ENCODE peak calls at places on chromosomes 1 and 21, in nine cellular contexts. One of them, this sample, is unnamed.

GRCh38 chr1:246450485-246451251 is 56.4 kb downstream of the SMYD3 start:
- DNase-seq in foreskin fibroblast: peak; percentile 5
- DNase-seq in tibial nerve: no peak
- DNase-seq in HFF-Myc: no peak
- DNase-seq in breast epithelium: no peak
- DNase-seq in heart right ventricle: no peak
- DNase-seq in psoas muscle: no peak
- DNase-seq in mammary epithelial cell: peak; percentile 23
- DNase-seq in choroid plexus epithelial cell: peak; percentile 57
- DNase-seq in this sample: no peak

GRCh38 chr1:208231929-208232360 is 12.2 kb downstream of the PLXNA2 start:
- DNase-seq in foreskin fibroblast: peak; percentile 65
- DNase-seq in tibial nerve: no peak
- DNase-seq in HFF-Myc: peak; percentile 46
- DNase-seq in breast epithelium: no peak
- DNase-seq in heart right ventricle: no peak
- DNase-seq in psoas muscle: no peak
- DNase-seq in mammary epithelial cell: no peak
- DNase-seq in choroid plexus epithelial cell: peak; percentile 78
- DNase-seq in this sample: no peak

GRCh38 chr1:20578062-20578461 is 10.8 kb upstream of the CDA start:
- DNase-seq in foreskin fibroblast: peak; percentile 33
- DNase-seq in tibial nerve: no peak
- DNase-seq in HFF-Myc: no peak
- DNase-seq in breast epithelium: no peak
- DNase-seq in heart right ventricle: no peak
- DNase-seq in psoas muscle: no peak
- DNase-seq in mammary epithelial cell: peak; percentile 91
- DNase-seq in choroid plexus epithelial cell: peak; percentile 28
- DNase-seq in this sample: no peak

GRCh38 chr1:224922404-224923164 is 6.9 kb upstream of the DNAH14 start:
- DNase-seq in foreskin fibroblast: peak; percentile 10
- DNase-seq in tibial nerve: no peak
- DNase-seq in HFF-Myc: no peak
- DNase-seq in breast epithelium: no peak
- DNase-seq in heart right ventricle: no peak
- DNase-seq in psoas muscle: no peak
- DNase-seq in mammary epithelial cell: peak; percentile 39
- DNase-seq in choroid plexus epithelial cell: peak; percentile 53
- DNase-seq in this sample: no peak

GRCh38 chr21:20004353-20004752 is 993.9 kb upstream of the NCAM2 start:
- DNase-seq in foreskin fibroblast: no peak
- DNase-seq in tibial nerve: no peak
- DNase-seq in HFF-Myc: no peak
- DNase-seq in breast epithelium: no peak
- DNase-seq in heart right ventricle: peak; percentile 17
- DNase-seq in psoas muscle: no peak
- DNase-seq in mammary epithelial cell: no peak
- DNase-seq in choroid plexus epithelial cell: peak; percentile 32
- DNase-seq in this sample: no peak

GRCh38 chr1:18761948-18762905 is 97.2 kb downstream of the TAS1R2 start:
- DNase-seq in foreskin fibroblast: no peak
- DNase-seq in tibial nerve: no peak
- DNase-seq in HFF-Myc: no peak
- DNase-seq in breast epithelium: no peak
- DNase-seq in heart right ventricle: peak; percentile 11
- DNase-seq in psoas muscle: no peak
- DNase-seq in mammary epithelial cell: no peak
- DNase-seq in choroid plexus epithelial cell: no peak
- DNase-seq in this sample: no peak

GRCh38 chr1:66172272-66172671 is 361.7 kb upstream of the SGIP1 start:
- DNase-seq in foreskin fibroblast: no peak
- DNase-seq in tibial nerve: no peak
- DNase-seq in HFF-Myc: no peak
- DNase-seq in breast epithelium: no peak
- DNase-seq in heart right ventricle: no peak
- DNase-seq in psoas muscle: no peak
- DNase-seq in mammary epithelial cell: no peak
- DNase-seq in choroid plexus epithelial cell: no peak
- DNase-seq in this sample: no peak

GRCh38 chr1:225888289-225888897 is 553 bp downstream of the LEFTY1 start:
- DNase-seq in foreskin fibroblast: no peak
- DNase-seq in tibial nerve: no peak
- DNase-seq in HFF-Myc: no peak
- DNase-seq in breast epithelium: no peak
- DNase-seq in heart right ventricle: no peak
- DNase-seq in psoas muscle: peak; percentile 26
- DNase-seq in mammary epithelial cell: no peak
- DNase-seq in choroid plexus epithelial cell: no peak
- DNase-seq in this sample: no peak

GRCh38 chr1:43722825-43723224 is 15.5 kb downstream of the ST3GAL3 start:
- DNase-seq in foreskin fibroblast: no peak
- DNase-seq in tibial nerve: no peak
- DNase-seq in HFF-Myc: no peak
- DNase-seq in breast epithelium: no peak
- DNase-seq in heart right ventricle: no peak
- DNase-seq in psoas muscle: no peak
- DNase-seq in mammary epithelial cell: no peak
- DNase-seq in choroid plexus epithelial cell: no peak
- DNase-seq in this sample: no peak

GRCh38 chr1:8937701-8938100 is 8.0 kb upstream of the CA6 start:
- DNase-seq in foreskin fibroblast: no peak
- DNase-seq in tibial nerve: no peak
- DNase-seq in HFF-Myc: no peak
- DNase-seq in breast epithelium: no peak
- DNase-seq in heart right ventricle: no peak
- DNase-seq in psoas muscle: no peak
- DNase-seq in mammary epithelial cell: peak; percentile 47
- DNase-seq in choroid plexus epithelial cell: no peak
- DNase-seq in this sample: no peak

GRCh38 chr1:204087893-204088528 is 15.1 kb downstream of the SOX13 start:
- DNase-seq in foreskin fibroblast: no peak
- DNase-seq in tibial nerve: peak; percentile 78
- DNase-seq in HFF-Myc: no peak
- DNase-seq in breast epithelium: no peak
- DNase-seq in heart right ventricle: peak; percentile 42
- DNase-seq in psoas muscle: peak; percentile 84
- DNase-seq in mammary epithelial cell: no peak
- DNase-seq in choroid plexus epithelial cell: no peak
- DNase-seq in this sample: no peak

GRCh38 chr1:66288048-66288447 is 245.9 kb upstream of the SGIP1 start:
- DNase-seq in foreskin fibroblast: no peak
- DNase-seq in tibial nerve: no peak
- DNase-seq in HFF-Myc: no peak
- DNase-seq in breast epithelium: no peak
- DNase-seq in heart right ventricle: no peak
- DNase-seq in psoas muscle: no peak
- DNase-seq in mammary epithelial cell: no peak
- DNase-seq in choroid plexus epithelial cell: no peak
- DNase-seq in this sample: no peak

GRCh38 chr1:165960881-165961280 is 133.5 kb downstream of the UCK2 start:
- DNase-seq in foreskin fibroblast: no peak
- DNase-seq in tibial nerve: no peak
- DNase-seq in HFF-Myc: no peak
- DNase-seq in breast epithelium: no peak
- DNase-seq in heart right ventricle: no peak
- DNase-seq in psoas muscle: no peak
- DNase-seq in mammary epithelial cell: no peak
- DNase-seq in choroid plexus epithelial cell: no peak
- DNase-seq in this sample: no peak

GRCh38 chr1:176462671-176463225 is at the start of gene PAPPA2:
- DNase-seq in foreskin fibroblast: no peak
- DNase-seq in tibial nerve: no peak
- DNase-seq in HFF-Myc: no peak
- DNase-seq in breast epithelium: no peak
- DNase-seq in heart right ventricle: no peak
- DNase-seq in psoas muscle: no peak
- DNase-seq in mammary epithelial cell: no peak
- DNase-seq in choroid plexus epithelial cell: no peak
- DNase-seq in this sample: no peak

GRCh38 chr1:152426731-152427130 is 12.7 kb upstream of the CRNN start:
- DNase-seq in foreskin fibroblast: no peak
- DNase-seq in tibial nerve: no peak
- DNase-seq in HFF-Myc: no peak
- DNase-seq in breast epithelium: no peak
- DNase-seq in heart right ventricle: no peak
- DNase-seq in psoas muscle: no peak
- DNase-seq in mammary epithelial cell: peak; percentile 41
- DNase-seq in choroid plexus epithelial cell: no peak
- DNase-seq in this sample: no peak

DNA sequence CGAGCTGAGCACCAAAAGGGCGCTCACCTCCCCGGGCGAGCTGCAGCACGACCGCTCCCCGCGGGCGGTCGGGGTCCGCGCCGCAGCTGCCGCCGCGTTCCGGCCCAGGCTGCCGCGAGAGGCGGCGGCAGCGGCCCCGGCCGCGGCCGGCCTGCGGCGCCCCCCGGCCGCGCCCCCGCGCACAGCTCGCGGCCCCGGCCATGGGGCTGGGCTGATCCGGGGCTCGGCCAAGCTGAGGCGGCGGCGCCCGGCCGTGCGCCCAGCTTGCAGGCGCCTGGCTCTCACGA is 186 bp downstream of the EEIG2 start:
- DNase-seq in foreskin fibroblast: no peak
- DNase-seq in tibial nerve: no peak
- DNase-seq in HFF-Myc: no peak
- DNase-seq in breast epithelium: no peak
- DNase-seq in heart right ventricle: no peak
- DNase-seq in psoas muscle: no peak
- DNase-seq in mammary epithelial cell: no peak
- DNase-seq in choroid plexus epithelial cell: no peak
- DNase-seq in this sample: no peak
- TF ChIP-seq CTCF in foreskin fibroblast: no peak
- TF ChIP-seq CTCF in tibial nerve: no peak
- TF ChIP-seq CTCF in HFF-Myc: no peak
- TF ChIP-seq CTCF in breast epithelium: no peak
- TF ChIP-seq CTCF in heart right ventricle: no peak
- TF ChIP-seq CTCF in psoas muscle: no peak
- TF ChIP-seq CTCF in mammary epithelial cell: no peak
- TF ChIP-seq CTCF in choroid plexus epithelial cell: no peak
- TF ChIP-seq CTCF in this sample: no peak

GRCh38 chr1:198879711-198880306 is 241.0 kb downstream of the PTPRC start:
- DNase-seq in foreskin fibroblast: no peak
- DNase-seq in tibial nerve: no peak
- DNase-seq in HFF-Myc: no peak
- DNase-seq in breast epithelium: no peak
- DNase-seq in heart right ventricle: no peak
- DNase-seq in psoas muscle: no peak
- DNase-seq in mammary epithelial cell: no peak
- DNase-seq in choroid plexus epithelial cell: peak; percentile 39
- DNase-seq in this sample: no peak

GRCh38 chr1:198873696-198874230 is 234.9 kb downstream of the PTPRC start:
- DNase-seq in foreskin fibroblast: no peak
- DNase-seq in tibial nerve: no peak
- DNase-seq in HFF-Myc: no peak
- DNase-seq in breast epithelium: no peak
- DNase-seq in heart right ventricle: no peak
- DNase-seq in psoas muscle: no peak
- DNase-seq in mammary epithelial cell: no peak
- DNase-seq in choroid plexus epithelial cell: no peak
- DNase-seq in this sample: no peak

GRCh38 chr1:198878566-198878965 is 239.7 kb downstream of the PTPRC start:
- DNase-seq in foreskin fibroblast: no peak
- DNase-seq in tibial nerve: no peak
- DNase-seq in HFF-Myc: no peak
- DNase-seq in breast epithelium: no peak
- DNase-seq in heart right ventricle: no peak
- DNase-seq in psoas muscle: no peak
- DNase-seq in mammary epithelial cell: no peak
- DNase-seq in choroid plexus epithelial cell: no peak
- DNase-seq in this sample: no peak

GRCh38 chr1:198880397-198880796 is 241.6 kb downstream of the PTPRC start:
- DNase-seq in foreskin fibroblast: peak; percentile 49
- DNase-seq in tibial nerve: no peak
- DNase-seq in HFF-Myc: no peak
- DNase-seq in breast epithelium: no peak
- DNase-seq in heart right ventricle: no peak
- DNase-seq in psoas muscle: no peak
- DNase-seq in mammary epithelial cell: no peak
- DNase-seq in choroid plexus epithelial cell: peak; percentile 96
- DNase-seq in this sample: no peak

DNA sequence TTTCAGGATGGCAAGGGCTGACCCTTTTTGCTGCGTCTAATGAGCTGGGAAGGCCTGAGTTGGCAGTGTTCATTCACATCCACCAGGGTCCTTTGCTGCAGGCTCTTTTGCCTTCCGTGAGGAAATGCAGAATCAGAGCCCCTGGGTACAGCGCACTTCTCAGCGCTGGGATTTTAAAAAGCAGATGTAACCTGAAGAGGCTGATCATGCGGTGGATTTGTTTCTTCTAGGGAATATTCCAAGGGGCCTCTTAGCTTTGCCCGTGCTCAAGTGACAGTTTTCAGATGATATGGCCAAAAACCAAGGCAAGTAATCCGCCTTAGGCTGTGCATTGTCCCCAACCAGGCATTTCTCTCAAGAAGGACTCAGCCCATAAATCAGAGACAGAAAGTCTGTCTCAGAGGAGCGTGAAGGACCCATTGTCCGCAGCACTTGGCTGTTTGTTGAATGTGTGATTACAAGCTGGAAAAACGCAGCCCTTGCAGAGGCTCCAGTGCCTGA is 237.6 kb downstream of the PTPRC start:
- DNase-seq in foreskin fibroblast: no peak
- DNase-seq in tibial nerve: no peak
- DNase-seq in HFF-Myc: no peak
- DNase-seq in breast epithelium: no peak
- DNase-seq in heart right ventricle: no peak
- DNase-seq in psoas muscle: no peak
- DNase-seq in mammary epithelial cell: no peak
- DNase-seq in choroid plexus epithelial cell: no peak
- DNase-seq in this sample: no peak
- H3K4me3 ChIP-seq in foreskin fibroblast: no peak overlapping the region
- H3K4me3 ChIP-seq in tibial nerve: no peak overlapping the region
- H3K4me3 ChIP-seq in HFF-Myc: no peak overlapping the region
- H3K4me3 ChIP-seq in breast epithelium: no peak overlapping the region
- H3K4me3 ChIP-seq in heart right ventricle: no peak overlapping the region
- H3K4me3 ChIP-seq in psoas muscle: no peak overlapping the region
- H3K4me3 ChIP-seq in mammary epithelial cell: no peak overlapping the region
- H3K4me3 ChIP-seq in choroid plexus epithelial cell: no peak overlapping the region
- H3K4me3 ChIP-seq in this sample: no peak overlapping the region

DNA sequence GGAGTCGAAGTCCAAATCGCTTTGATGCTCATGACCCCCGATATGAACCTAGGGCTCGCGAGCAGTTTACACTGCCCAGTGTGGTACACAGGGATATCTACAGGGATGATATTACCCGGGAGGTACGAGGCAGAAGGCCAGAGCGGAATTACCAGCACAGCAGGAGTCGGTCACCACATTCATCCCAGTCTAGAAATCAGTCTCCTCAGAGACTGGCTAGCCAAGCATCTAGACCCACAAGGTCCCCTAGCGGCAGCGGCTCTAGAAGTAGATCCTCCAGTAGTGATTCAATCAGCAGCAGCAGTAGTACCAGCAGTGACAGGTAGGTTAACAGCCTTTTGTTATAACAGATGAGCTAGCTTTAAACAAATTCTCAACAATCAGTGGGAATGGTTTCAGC is 28.9 kb downstream of the SPEN start:
- DNase-seq in foreskin fibroblast: no peak
- DNase-seq in tibial nerve: no peak
- DNase-seq in HFF-Myc: no peak
- DNase-seq in breast epithelium: no peak
- DNase-seq in heart right ventricle: no peak
- DNase-seq in psoas muscle: no peak
- DNase-seq in mammary epithelial cell: no peak
- DNase-seq in choroid plexus epithelial cell: peak; percentile 20
- DNase-seq in this sample: no peak
- TF ChIP-seq CTCF in foreskin fibroblast: no peak
- TF ChIP-seq CTCF in tibial nerve: no peak
- TF ChIP-seq CTCF in HFF-Myc: no peak
- TF ChIP-seq CTCF in breast epithelium: no peak
- TF ChIP-seq CTCF in heart right ventricle: no peak
- TF ChIP-seq CTCF in psoas muscle: peak; percentile 30
- TF ChIP-seq CTCF in mammary epithelial cell: peak; percentile 28
- TF ChIP-seq CTCF in choroid plexus epithelial cell: peak; percentile 30
- TF ChIP-seq CTCF in this sample: no peak

GRCh38 chr1:63892632-63893395 is 119.0 kb downstream of the ROR1 start:
- DNase-seq in foreskin fibroblast: peak; percentile 72
- DNase-seq in tibial nerve: no peak
- DNase-seq in HFF-Myc: no peak
- DNase-seq in breast epithelium: no peak
- DNase-seq in heart right ventricle: no peak
- DNase-seq in psoas muscle: peak; percentile 52
- DNase-seq in mammary epithelial cell: peak; percentile 28
- DNase-seq in choroid plexus epithelial cell: peak; percentile 78
- DNase-seq in this sample: no peak
- H3K4me3 ChIP-seq in foreskin fibroblast: peak overlapping the region; percentile 3
- H3K4me3 ChIP-seq in tibial nerve: no peak overlapping the region
- H3K4me3 ChIP-seq in HFF-Myc: no peak overlapping the region
- H3K4me3 ChIP-seq in breast epithelium: no peak overlapping the region
- H3K4me3 ChIP-seq in heart right ventricle: no peak overlapping the region
- H3K4me3 ChIP-seq in psoas muscle: no peak overlapping the region
- H3K4me3 ChIP-seq in mammary epithelial cell: no peak overlapping the region
- H3K4me3 ChIP-seq in choroid plexus epithelial cell: no peak overlapping the region
- H3K4me3 ChIP-seq in this sample: no peak overlapping the region